ENCODE peak calls at places on chromosomes 2 and 18, in nine cellular contexts. Z is fibroblast of pulmonary artery, E is thoracic aorta, D is progenitor cell of endocrine pancreas, T is AG09309, J is H9, M is neural crest cell, V is fibroblast of villous mesenchyme, R is MM.1S. A is an unnamed sample.

GRCh38 chr2:165277295-165277694 is 38.1 kb downstream of the SCN2A start:
- DNase-seq in M (no peak), J (no peak), V (no peak), D (no peak), T (no peak), E (no peak), Z (peak; percentile 3), R (no peak), A (no peak)

GRCh38 chr2:58870704-58871103 is 629.6 kb upstream of the FANCL start:
- DNase-seq in R (peak; percentile 19), D (no peak), E (no peak), M (no peak), J (no peak), V (peak; percentile 3), T (no peak), Z (no peak), A (no peak)

GRCh38 chr2:54480025-54480424 is 23.9 kb downstream of the SPTBN1 start:
- DNase-seq in M (no peak), V (no peak), Z (no peak), R (no peak), E (no peak), T (no peak), J (no peak), D (no peak), A (no peak)

GRCh38 chr2:170783549-170783948 is 13.4 kb downstream of the ERICH2 start:
- DNase-seq in M (no peak), T (no peak), R (no peak), V (no peak), D (no peak), E (no peak), Z (no peak), J (no peak), A (no peak)

GRCh38 chr18:63379639-63379962 is 12.6 kb upstream of the KDSR start:
- DNase-seq in E (no peak), M (no peak), Z (peak; percentile 13), V (peak; percentile 6), R (no peak), J (no peak), D (no peak), T (no peak), A (no peak)

GRCh38 chr2:74262681-74263080 is 64.3 kb downstream of the MTHFD2 start:
- DNase-seq in R (no peak), Z (no peak), T (no peak), J (no peak), V (no peak), E (no peak), M (no peak), D (no peak), A (no peak)

GRCh38 chr18:31399336-31400032 is 22.9 kb downstream of the DSG4 start:
- DNase-seq in J (no peak), M (no peak), D (no peak), V (no peak), T (no peak), R (no peak), E (no peak), Z (no peak), A (no peak)

GRCh38 chr2:32752952-32753351 is 125.1 kb downstream of the TTC27 start:
- DNase-seq in T (no peak), D (no peak), M (no peak), Z (no peak), V (no peak), E (no peak), J (no peak), R (no peak), A (no peak)

GRCh38 chr2:149080104-149080503 is 41.6 kb downstream of the LYPD6B start:
- DNase-seq in T (no peak), R (no peak), M (no peak), E (no peak), D (no peak), Z (no peak), J (no peak), V (no peak), A (no peak)

GRCh38 chr2:135456835-135457234 is 74.2 kb downstream of the ZRANB3 start:
- DNase-seq in E (no peak), D (no peak), T (no peak), M (no peak), Z (no peak), V (no peak), R (no peak), J (no peak), A (no peak)

GRCh38 chr18:3529597-3529996 is 79.6 kb downstream of the TGIF1 start:
- DNase-seq in E (no peak), R (no peak), T (no peak), M (no peak), D (no peak), V (peak; percentile 7), J (no peak), Z (peak; percentile 40), A (no peak)

GRCh38 chr2:109702250-109702985 is 88.3 kb downstream of the SOWAHC start:
- DNase-seq in D (no peak), J (no peak), V (no peak), T (peak; percentile 56), E (no peak), R (no peak), Z (peak; percentile 59), M (no peak), A (no peak)

GRCh38 chr18:48921305-48922202 is 29.2 kb downstream of the SMAD7 start:
- DNase-seq in R (no peak), E (no peak), T (no peak), J (peak; percentile 28), M (no peak), Z (no peak), V (no peak), D (no peak), A (no peak)

GRCh38 chr18:23194969-23195957 is 60.0 kb downstream of the CABLES1 start:
- DNase-seq in D (no peak), Z (no peak), E (no peak), J (no peak), T (no peak), R (peak; percentile 3), V (no peak), M (no peak), A (no peak)

GRCh38 chr2:9656270-9656766 is 25.5 kb upstream of the YWHAQ start:
- DNase-seq in Z (peak; percentile 89), J (no peak), R (no peak), T (peak; percentile 84), V (peak; percentile 96), D (no peak), E (no peak), M (no peak), A (no peak)

GRCh38 chr2:170034596-170034995 is 143.4 kb upstream of the MYO3B start:
- DNase-seq in M (no peak), J (no peak), E (no peak), Z (no peak), R (no peak), V (no peak), D (no peak), T (no peak), A (no peak)

GRCh38 chr2:215002500-215002899 is 135.9 kb downstream of the ABCA12 start:
- DNase-seq in Z (peak; percentile 66), T (peak; percentile 7), D (no peak), M (peak; percentile 20), J (no peak), R (peak; percentile 18), V (peak; percentile 51), E (no peak), A (no peak)

GRCh38 chr2:223148516-223148915 is 96.5 kb downstream of the KCNE4 start:
- DNase-seq in Z (no peak), V (no peak), E (no peak), R (no peak), M (no peak), J (no peak), T (no peak), D (no peak), A (no peak)

GRCh38 chr2:57936216-57936615 is 110.4 kb upstream of the VRK2 start:
- DNase-seq in T (no peak), J (no peak), Z (peak; percentile 8), D (no peak), R (no peak), M (no peak), E (no peak), V (peak; percentile 64), A (no peak)

GRCh38 chr2:175999283-175999819 is 2.7 kb downstream of the LNPK start:
- DNase-seq in T (no peak), J (no peak), M (no peak), Z (peak; percentile 12), R (no peak), V (peak; percentile 36), D (no peak), E (no peak), A (no peak)

GRCh38 chr2:176003958-176004357 is 1.9 kb upstream of the LNPK start:
- DNase-seq in J (no peak), M (no peak), D (no peak), R (no peak), Z (no peak), V (no peak), E (no peak), T (no peak), A (no peak)

GRCh38 chr2:176002684-176003225 is 688 bp upstream of the LNPK start:
- DNase-seq in Z (peak; percentile 18), T (no peak), D (no peak), V (peak; percentile 13), R (no peak), E (no peak), M (no peak), J (no peak), A (no peak)

GRCh38 chr2:176001281-176001902 is 675 bp downstream of the LNPK start:
- DNase-seq in V (peak; percentile 44), E (no peak), D (no peak), R (peak; percentile 58), T (peak; percentile 17), J (no peak), M (peak; percentile 33), Z (peak; percentile 50), A (no peak)

GRCh38 chr2:176001903-176002683 is at the start of gene LNPK:
- DNase-seq in R (peak; percentile 91), E (peak; percentile 73), Z (peak; percentile 84), M (peak; percentile 91), T (peak; percentile 46), D (peak; percentile 83), J (peak; percentile 94), V (peak; percentile 86), A (peak; percentile 89)
- TF ChIP-seq CTCF in R (no peak), E (no peak), Z (no peak), M (no peak), T (no peak), D (no peak), J (no peak), V (no peak), A (no peak)

GRCh38 chr18:468841-469796 is 31.4 kb downstream of the COLEC12 start:
- DNase-seq in T (no peak), J (no peak), Z (no peak), R (no peak), M (no peak), V (no peak), E (no peak), D (no peak), A (no peak)
- TF ChIP-seq CTCF in T (no peak), J (no peak), Z (no peak), R (no peak), M (no peak), V (no peak), E (no peak), D (no peak), A (no peak)

GRCh38 chr2:221142341-221142740 is 429.8 kb downstream of the EPHA4 start:
- DNase-seq in D (no peak), T (no peak), M (no peak), R (no peak), E (no peak), J (no peak), Z (no peak), V (no peak), A (no peak)
- TF ChIP-seq CTCF in D (no peak), T (no peak), M (no peak), R (no peak), E (no peak), J (no peak), Z (no peak), V (no peak), A (no peak)

GRCh38 chr18:6406075-6406909 is 8.4 kb downstream of the L3MBTL4 start:
- DNase-seq in T (no peak), V (peak; percentile 4), J (no peak), R (no peak), D (no peak), Z (peak; percentile 14), E (no peak), M (no peak), A (no peak)
- TF ChIP-seq CTCF in T (no peak), V (no peak), J (no peak), R (no peak), D (no peak), Z (no peak), E (no peak), M (no peak), A (no peak)

A was measured in mesothelial cell of epicardium.